ENCODE peak calls at places on chromosomes 1 and 21, in ten cellular contexts. One of them, this sample, is unnamed.

GRCh38 chr21:35086357-35086756 is 37.3 kb upstream of the RUNX1 start:
- DNase-seq in glutamatergic neuron: no peak
- DNase-seq in thoracic aorta: no peak
- DNase-seq in Calu3: no peak
- DNase-seq in mucosa of descending colon: no peak
- DNase-seq in stomach: no peak
- DNase-seq in RWPE1: peak; percentile 56
- DNase-seq in mammary epithelial cell: peak; percentile 81
- DNase-seq in tibial artery: no peak
- DNase-seq in choroid plexus epithelial cell: peak; percentile 36
- DNase-seq in this sample: no peak

GRCh38 chr1:185681034-185681633 is 53.1 kb upstream of the HMCN1 start:
- DNase-seq in mucosa of descending colon: no peak
- DNase-seq in Calu3: peak; percentile 56
- DNase-seq in tibial artery: no peak
- DNase-seq in stomach: no peak
- DNase-seq in thoracic aorta: no peak
- DNase-seq in RWPE1: peak; percentile 52
- DNase-seq in choroid plexus epithelial cell: peak; percentile 63
- DNase-seq in glutamatergic neuron: no peak
- DNase-seq in mammary epithelial cell: peak; percentile 41
- DNase-seq in this sample: peak; percentile 40

GRCh38 chr1:89603651-89604413 is 29.1 kb upstream of the LRRC8C start:
- DNase-seq in thoracic aorta: no peak
- DNase-seq in mammary epithelial cell: peak; percentile 66
- DNase-seq in Calu3: no peak
- DNase-seq in tibial artery: no peak
- DNase-seq in choroid plexus epithelial cell: peak; percentile 28
- DNase-seq in mucosa of descending colon: no peak
- DNase-seq in stomach: no peak
- DNase-seq in RWPE1: peak; percentile 23
- DNase-seq in glutamatergic neuron: no peak
- DNase-seq in this sample: no peak

GRCh38 chr1:31523769-31524168 is 52.5 kb upstream of the TINAGL1 start:
- DNase-seq in glutamatergic neuron: no peak
- DNase-seq in tibial artery: peak; percentile 76
- DNase-seq in thoracic aorta: no peak
- DNase-seq in mucosa of descending colon: peak; percentile 67
- DNase-seq in choroid plexus epithelial cell: no peak
- DNase-seq in mammary epithelial cell: peak; percentile 30
- DNase-seq in RWPE1: no peak
- DNase-seq in stomach: peak; percentile 55
- DNase-seq in Calu3: no peak
- DNase-seq in this sample: no peak

GRCh38 chr1:61310538-61310937 is 228.2 kb downstream of the NFIA start:
- DNase-seq in Calu3: no peak
- DNase-seq in choroid plexus epithelial cell: no peak
- DNase-seq in mucosa of descending colon: no peak
- DNase-seq in mammary epithelial cell: no peak
- DNase-seq in RWPE1: no peak
- DNase-seq in glutamatergic neuron: no peak
- DNase-seq in tibial artery: no peak
- DNase-seq in stomach: no peak
- DNase-seq in thoracic aorta: no peak
- DNase-seq in this sample: no peak

GRCh38 chr1:228342627-228343210 is 63.9 kb downstream of the TRIM11 start:
- DNase-seq in RWPE1: no peak
- DNase-seq in stomach: no peak
- DNase-seq in mucosa of descending colon: no peak
- DNase-seq in glutamatergic neuron: peak; percentile 14
- DNase-seq in tibial artery: peak; percentile 43
- DNase-seq in mammary epithelial cell: no peak
- DNase-seq in thoracic aorta: no peak
- DNase-seq in choroid plexus epithelial cell: no peak
- DNase-seq in Calu3: peak; percentile 1
- DNase-seq in this sample: no peak

GRCh38 chr1:119593836-119594235 is 54.2 kb downstream of the ZNF697 start:
- DNase-seq in RWPE1: no peak
- DNase-seq in mucosa of descending colon: no peak
- DNase-seq in glutamatergic neuron: no peak
- DNase-seq in choroid plexus epithelial cell: no peak
- DNase-seq in stomach: no peak
- DNase-seq in thoracic aorta: no peak
- DNase-seq in Calu3: no peak
- DNase-seq in tibial artery: no peak
- DNase-seq in mammary epithelial cell: no peak
- DNase-seq in this sample: no peak

GRCh38 chr1:21174638-21175323 is 1.9 kb downstream of the EIF4G3 start:
- DNase-seq in mammary epithelial cell: peak; percentile 57
- DNase-seq in glutamatergic neuron: no peak
- DNase-seq in choroid plexus epithelial cell: peak; percentile 76
- DNase-seq in mucosa of descending colon: no peak
- DNase-seq in RWPE1: peak; percentile 44
- DNase-seq in Calu3: no peak
- DNase-seq in tibial artery: no peak
- DNase-seq in stomach: no peak
- DNase-seq in thoracic aorta: no peak
- DNase-seq in this sample: no peak

GRCh38 chr1:70143052-70143659 is 62.2 kb downstream of the LRRC40 start:
- DNase-seq in glutamatergic neuron: no peak
- DNase-seq in mammary epithelial cell: no peak
- DNase-seq in thoracic aorta: no peak
- DNase-seq in stomach: no peak
- DNase-seq in RWPE1: no peak
- DNase-seq in mucosa of descending colon: no peak
- DNase-seq in tibial artery: no peak
- DNase-seq in Calu3: no peak
- DNase-seq in choroid plexus epithelial cell: peak; percentile 80
- DNase-seq in this sample: no peak
- TF ChIP-seq CTCF in glutamatergic neuron: no peak
- TF ChIP-seq CTCF in mammary epithelial cell: no peak
- TF ChIP-seq CTCF in thoracic aorta: no peak
- TF ChIP-seq CTCF in stomach: no peak
- TF ChIP-seq CTCF in RWPE1: no peak
- TF ChIP-seq CTCF in mucosa of descending colon: no peak
- TF ChIP-seq CTCF in tibial artery: no peak
- TF ChIP-seq CTCF in Calu3: no peak
- TF ChIP-seq CTCF in choroid plexus epithelial cell: peak; percentile 55
- TF ChIP-seq CTCF in this sample: no peak

GRCh38 chr21:36706482-36706852 is 7.6 kb downstream of the SIM2 start:
- DNase-seq in choroid plexus epithelial cell: no peak
- DNase-seq in mammary epithelial cell: no peak
- DNase-seq in glutamatergic neuron: no peak
- DNase-seq in stomach: no peak
- DNase-seq in mucosa of descending colon: no peak
- DNase-seq in Calu3: no peak
- DNase-seq in RWPE1: no peak
- DNase-seq in tibial artery: no peak
- DNase-seq in thoracic aorta: no peak
- DNase-seq in this sample: no peak

GRCh38 chr21:36708512-36709029 is 9.7 kb downstream of the SIM2 start:
- DNase-seq in thoracic aorta: no peak
- DNase-seq in mucosa of descending colon: no peak
- DNase-seq in stomach: peak; percentile 24
- DNase-seq in Calu3: no peak
- DNase-seq in choroid plexus epithelial cell: no peak
- DNase-seq in mammary epithelial cell: no peak
- DNase-seq in glutamatergic neuron: no peak
- DNase-seq in tibial artery: peak; percentile 57
- DNase-seq in RWPE1: no peak
- DNase-seq in this sample: no peak

GRCh38 chr21:36707763-36708511 is 9.0 kb downstream of the SIM2 start:
- DNase-seq in Calu3: no peak
- DNase-seq in tibial artery: peak; percentile 60
- DNase-seq in mammary epithelial cell: no peak
- DNase-seq in thoracic aorta: no peak
- DNase-seq in mucosa of descending colon: no peak
- DNase-seq in choroid plexus epithelial cell: no peak
- DNase-seq in stomach: no peak
- DNase-seq in RWPE1: no peak
- DNase-seq in glutamatergic neuron: peak; percentile 32
- DNase-seq in this sample: no peak

GRCh38 chr21:36705679-36706481 is 7.0 kb downstream of the SIM2 start:
- DNase-seq in RWPE1: no peak
- DNase-seq in choroid plexus epithelial cell: no peak
- DNase-seq in tibial artery: no peak
- DNase-seq in mucosa of descending colon: no peak
- DNase-seq in Calu3: no peak
- DNase-seq in glutamatergic neuron: peak; percentile 35
- DNase-seq in stomach: no peak
- DNase-seq in thoracic aorta: no peak
- DNase-seq in mammary epithelial cell: no peak
- DNase-seq in this sample: no peak

DNA sequence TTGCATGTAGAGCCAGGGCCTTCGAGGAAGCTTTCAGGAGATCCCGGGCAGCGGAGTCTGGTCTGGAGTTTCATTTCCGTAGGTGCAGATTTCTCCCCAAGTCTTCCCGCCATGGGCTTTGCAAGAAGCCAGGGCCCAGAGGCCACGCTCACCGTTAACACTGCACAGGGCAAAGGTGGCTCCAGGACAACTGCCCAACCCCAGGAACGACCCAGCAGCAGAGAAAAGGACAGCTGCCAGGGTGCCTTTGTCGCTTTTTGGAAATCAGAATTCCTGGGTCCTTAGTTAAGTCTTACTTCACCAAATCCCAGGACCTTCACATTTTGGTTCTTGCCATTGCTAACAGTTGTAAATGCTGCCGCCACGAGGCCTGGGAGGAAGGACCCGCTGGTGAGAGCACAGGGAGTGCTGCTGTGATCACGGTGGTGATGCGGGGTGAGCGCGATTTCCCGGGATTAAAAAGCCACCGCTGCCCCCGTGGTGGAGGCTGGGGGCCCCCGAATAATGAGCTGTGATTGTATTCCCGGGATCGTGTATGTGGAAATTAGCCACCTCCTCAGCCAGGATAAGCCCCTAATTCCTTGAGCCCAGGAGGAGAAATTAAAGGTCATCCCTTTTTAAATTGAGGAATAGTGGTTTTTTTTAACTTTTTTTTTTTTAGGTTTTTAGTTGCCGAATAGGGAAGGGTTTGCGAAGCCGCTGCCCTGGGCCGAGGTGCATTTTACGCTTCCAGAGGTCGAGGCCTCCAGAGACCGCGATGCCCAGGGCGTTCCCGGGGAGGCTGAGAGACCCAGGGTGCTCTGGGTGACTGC is 8.2 kb downstream of the SIM2 start:
- DNase-seq in glutamatergic neuron: peak; percentile 62
- DNase-seq in tibial artery: peak; percentile 23
- DNase-seq in Calu3: no peak
- DNase-seq in stomach: no peak
- DNase-seq in mucosa of descending colon: no peak
- DNase-seq in choroid plexus epithelial cell: peak; percentile 37
- DNase-seq in thoracic aorta: no peak
- DNase-seq in mammary epithelial cell: no peak
- DNase-seq in RWPE1: no peak
- DNase-seq in this sample: peak; percentile 42
- TF ChIP-seq CTCF in glutamatergic neuron: no peak
- TF ChIP-seq CTCF in tibial artery: no peak
- TF ChIP-seq CTCF in Calu3: no peak
- TF ChIP-seq CTCF in stomach: no peak
- TF ChIP-seq CTCF in mucosa of descending colon: no peak
- TF ChIP-seq CTCF in choroid plexus epithelial cell: peak; percentile 30
- TF ChIP-seq CTCF in thoracic aorta: no peak
- TF ChIP-seq CTCF in mammary epithelial cell: no peak
- TF ChIP-seq CTCF in RWPE1: no peak
- TF ChIP-seq CTCF in this sample: no peak

GRCh38 chr1:96545935-96546656 is 175.5 kb upstream of the PTBP2 start:
- DNase-seq in choroid plexus epithelial cell: no peak
- DNase-seq in stomach: no peak
- DNase-seq in thoracic aorta: no peak
- DNase-seq in mucosa of descending colon: no peak
- DNase-seq in tibial artery: no peak
- DNase-seq in glutamatergic neuron: no peak
- DNase-seq in RWPE1: no peak
- DNase-seq in mammary epithelial cell: no peak
- DNase-seq in Calu3: no peak
- DNase-seq in this sample: no peak

GRCh38 chr1:96538883-96539282 is 182.7 kb upstream of the PTBP2 start:
- DNase-seq in mucosa of descending colon: no peak
- DNase-seq in stomach: no peak
- DNase-seq in thoracic aorta: peak; percentile 20
- DNase-seq in glutamatergic neuron: no peak
- DNase-seq in RWPE1: no peak
- DNase-seq in Calu3: no peak
- DNase-seq in tibial artery: no peak
- DNase-seq in mammary epithelial cell: no peak
- DNase-seq in choroid plexus epithelial cell: peak; percentile 96
- DNase-seq in this sample: no peak

GRCh38 chr1:96544831-96545221 is 176.8 kb upstream of the PTBP2 start:
- DNase-seq in RWPE1: no peak
- DNase-seq in mucosa of descending colon: no peak
- DNase-seq in Calu3: no peak
- DNase-seq in stomach: no peak
- DNase-seq in thoracic aorta: no peak
- DNase-seq in tibial artery: no peak
- DNase-seq in choroid plexus epithelial cell: no peak
- DNase-seq in glutamatergic neuron: no peak
- DNase-seq in mammary epithelial cell: no peak
- DNase-seq in this sample: no peak

GRCh38 chr1:96541491-96541890 is 180.1 kb upstream of the PTBP2 start:
- DNase-seq in tibial artery: no peak
- DNase-seq in RWPE1: no peak
- DNase-seq in Calu3: no peak
- DNase-seq in mucosa of descending colon: no peak
- DNase-seq in choroid plexus epithelial cell: no peak
- DNase-seq in glutamatergic neuron: no peak
- DNase-seq in stomach: no peak
- DNase-seq in thoracic aorta: no peak
- DNase-seq in mammary epithelial cell: no peak
- DNase-seq in this sample: no peak

DNA sequence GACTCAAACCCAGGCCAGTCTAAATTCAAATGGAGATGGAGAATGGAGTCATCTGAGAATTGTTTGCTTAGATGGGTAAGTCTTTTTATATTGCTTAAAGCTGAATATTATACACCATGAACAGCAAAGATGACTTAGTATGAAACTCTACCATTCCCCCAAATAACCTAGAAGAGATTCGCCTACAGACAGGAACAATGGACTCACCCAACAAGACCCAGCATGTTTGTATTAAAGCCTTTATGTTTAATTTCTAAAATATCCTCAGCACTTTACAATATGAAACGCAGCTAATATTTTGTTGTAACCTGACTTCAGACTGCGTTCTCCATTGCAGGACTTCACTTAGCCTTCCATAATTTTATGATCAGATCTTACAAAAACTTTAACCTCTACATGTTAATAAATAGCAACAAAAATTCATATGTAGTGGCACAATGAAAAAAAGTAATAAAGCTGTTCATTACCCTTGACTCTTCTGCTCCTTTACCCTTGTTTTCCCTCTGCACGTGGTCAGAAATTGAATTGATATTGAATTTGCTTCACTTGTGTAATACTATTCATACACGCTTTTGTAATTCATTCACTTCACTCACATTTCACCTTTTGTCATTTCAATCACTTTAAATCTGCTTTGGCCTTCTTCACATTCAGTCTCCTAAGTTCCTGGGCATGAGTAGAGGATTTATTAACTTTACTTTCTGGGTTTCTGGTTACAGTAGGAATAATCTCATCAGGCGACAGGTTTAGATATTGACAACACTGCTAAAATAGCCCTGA is 177.3 kb upstream of the PTBP2 start:
- DNase-seq in tibial artery: no peak
- DNase-seq in stomach: no peak
- DNase-seq in thoracic aorta: no peak
- DNase-seq in RWPE1: no peak
- DNase-seq in choroid plexus epithelial cell: no peak
- DNase-seq in glutamatergic neuron: no peak
- DNase-seq in mammary epithelial cell: no peak
- DNase-seq in Calu3: no peak
- DNase-seq in mucosa of descending colon: no peak
- DNase-seq in this sample: no peak
- TF ChIP-seq CTCF in tibial artery: no peak
- TF ChIP-seq CTCF in stomach: no peak
- TF ChIP-seq CTCF in thoracic aorta: no peak
- TF ChIP-seq CTCF in RWPE1: no peak
- TF ChIP-seq CTCF in choroid plexus epithelial cell: no peak
- TF ChIP-seq CTCF in glutamatergic neuron: no peak
- TF ChIP-seq CTCF in mammary epithelial cell: no peak
- TF ChIP-seq CTCF in Calu3: no peak
- TF ChIP-seq CTCF in mucosa of descending colon: no peak
- TF ChIP-seq CTCF in this sample: no peak

GRCh38 chr1:88524129-88524528 is 159.9 kb upstream of the PKN2 start:
- DNase-seq in RWPE1: no peak
- DNase-seq in Calu3: no peak
- DNase-seq in choroid plexus epithelial cell: no peak
- DNase-seq in stomach: no peak
- DNase-seq in tibial artery: no peak
- DNase-seq in glutamatergic neuron: no peak
- DNase-seq in mucosa of descending colon: no peak
- DNase-seq in thoracic aorta: no peak
- DNase-seq in mammary epithelial cell: no peak
- DNase-seq in this sample: no peak

GRCh38 chr1:88530246-88530645 is 153.8 kb upstream of the PKN2 start:
- DNase-seq in Calu3: no peak
- DNase-seq in mammary epithelial cell: no peak
- DNase-seq in choroid plexus epithelial cell: no peak
- DNase-seq in RWPE1: no peak
- DNase-seq in tibial artery: no peak
- DNase-seq in mucosa of descending colon: no peak
- DNase-seq in stomach: no peak
- DNase-seq in glutamatergic neuron: no peak
- DNase-seq in thoracic aorta: no peak
- DNase-seq in this sample: no peak

GRCh38 chr1:88528792-88529191 is 155.3 kb upstream of the PKN2 start:
- DNase-seq in mucosa of descending colon: no peak
- DNase-seq in mammary epithelial cell: no peak
- DNase-seq in glutamatergic neuron: no peak
- DNase-seq in choroid plexus epithelial cell: no peak
- DNase-seq in Calu3: no peak
- DNase-seq in RWPE1: no peak
- DNase-seq in tibial artery: no peak
- DNase-seq in thoracic aorta: no peak
- DNase-seq in stomach: no peak
- DNase-seq in this sample: no peak

GRCh38 chr1:88529581-88529980 is 154.5 kb upstream of the PKN2 start:
- DNase-seq in choroid plexus epithelial cell: no peak
- DNase-seq in Calu3: no peak
- DNase-seq in glutamatergic neuron: no peak
- DNase-seq in tibial artery: no peak
- DNase-seq in RWPE1: no peak
- DNase-seq in mammary epithelial cell: no peak
- DNase-seq in stomach: no peak
- DNase-seq in thoracic aorta: no peak
- DNase-seq in mucosa of descending colon: no peak
- DNase-seq in this sample: no peak
- TF ChIP-seq CTCF in choroid plexus epithelial cell: no peak
- TF ChIP-seq CTCF in Calu3: no peak
- TF ChIP-seq CTCF in glutamatergic neuron: no peak
- TF ChIP-seq CTCF in tibial artery: no peak
- TF ChIP-seq CTCF in RWPE1: no peak
- TF ChIP-seq CTCF in mammary epithelial cell: no peak
- TF ChIP-seq CTCF in stomach: no peak
- TF ChIP-seq CTCF in thoracic aorta: no peak
- TF ChIP-seq CTCF in mucosa of descending colon: no peak
- TF ChIP-seq CTCF in this sample: no peak

This sample was measured in endothelial cell.